ENCODE peak calls at places on chromosomes 11 and 22, in nine cellular contexts. Q is midbrain; T is activated CD4-positive, alpha-beta T cell treated with anti-CD3 and anti-CD28 coated beads, Interleukin-2, amount 50 U/mL, for 48 hours; P is NCI-H524 treated with DMSO at 0.1 percent for 48 hours; Y is choroid plexus epithelial cell; I is stimulated activated CD8-positive, alpha-beta memory T cell treated with anti-CD3 and anti-CD28 coated beads, Interleukin-2, amount 100 ng/mL, for 1 hour; R is NCI-H1092; V is cardiac muscle cell; G is fibroblast of villous mesenchyme. X is an unnamed sample.

GRCh38 chr11:43376594-43376993 is 17.9 kb downstream of the TTC17 start:
- DNase-seq in Q (no peak), T (no peak), P (no peak), Y (peak), I (no peak), R (no peak), V (no peak), G (peak), X (no peak)

GRCh38 chr11:113387605-113388211 is at the start of gene ANKK1:
- DNase-seq in Q (no peak), T (no peak), P (no peak), Y (no peak), I (no peak), R (peak), V (peak), G (no peak), X (no peak)

GRCh38 chr11:111589114-111589513 is 13.1 kb upstream of the SIK2 start:
- DNase-seq in Q (no peak), T (no peak), P (no peak), Y (no peak), I (no peak), R (no peak), V (no peak), G (no peak), X (no peak)

GRCh38 chr11:117815262-117815803 is 9.2 kb downstream of the FXYD2 start:
- DNase-seq in Q (peak), T (peak), P (no peak), Y (no peak), I (peak), R (no peak), V (no peak), G (no peak), X (no peak)

GRCh38 chr11:129849447-129850130 is 33.9 kb downstream of the TMEM45B start:
- DNase-seq in Q (no peak), T (no peak), P (no peak), Y (no peak), I (no peak), R (no peak), V (no peak), G (no peak), X (no peak)

GRCh38 chr11:69427337-69427736 is 54.1 kb upstream of the LINC01488 start:
- DNase-seq in Q (peak), T (no peak), P (no peak), Y (no peak), I (no peak), R (no peak), V (no peak), G (no peak), X (peak)

GRCh38 chr11:16359369-16359768 is 3.0 kb upstream of the SOX6 start:
- DNase-seq in Q (no peak), T (no peak), P (no peak), Y (no peak), I (no peak), R (no peak), V (no peak), G (no peak), X (no peak)

GRCh38 chr22:20131593-20131855 is at the start of gene ZDHHC8:
- DNase-seq in Q (peak), T (peak), P (no peak), Y (no peak), I (no peak), R (no peak), V (peak), G (peak), X (peak)

GRCh38 chr11:118923721-118924587 is 1.8 kb downstream of the BCL9L start:
- DNase-seq in Q (no peak), T (peak), P (no peak), Y (no peak), I (no peak), R (no peak), V (no peak), G (no peak), X (no peak)

GRCh38 chr22:36238348-36239149 is 778 bp downstream of the APOL2 start:
- DNase-seq in Q (peak), T (peak), P (no peak), Y (peak), I (no peak), R (peak), V (peak), G (no peak), X (no peak)

GRCh38 chr11:58941838-58942237 is 2.5 kb downstream of the GLYATL1 start:
- DNase-seq in Q (no peak), T (no peak), P (no peak), Y (no peak), I (no peak), R (no peak), V (no peak), G (no peak), X (no peak)

GRCh38 chr11:119320593-119321524 is 3.9 kb upstream of the MCAM start:
- DNase-seq in Q (peak), T (peak), P (no peak), Y (peak), I (no peak), R (no peak), V (peak), G (peak), X (peak)

GRCh38 chr11:8290122-8290810 is 26.6 kb upstream of the LMO1 start:
- DNase-seq in Q (no peak), T (no peak), P (peak), Y (no peak), I (no peak), R (peak), V (no peak), G (no peak), X (peak)

GRCh38 chr11:31805037-31805628 is 6.0 kb downstream of the PAX6 start:
- DNase-seq in Q (no peak), T (no peak), P (no peak), Y (no peak), I (no peak), R (no peak), V (no peak), G (no peak), X (no peak)

GRCh38 chr22:29867260-29867659 is 15.7 kb upstream of the MTMR3 start:
- DNase-seq in Q (no peak), T (no peak), P (no peak), Y (no peak), I (no peak), R (no peak), V (no peak), G (no peak), X (no peak)

GRCh38 chr22:50276143-50276542 is 6.0 kb upstream of the MAPK11 start:
- DNase-seq in Q (peak), T (peak), P (no peak), Y (peak), I (no peak), R (no peak), V (peak), G (peak), X (peak)

GRCh38 chr11:119172513-119172912 is 4.0 kb downstream of the NLRX1 start:
- DNase-seq in Q (no peak), T (no peak), P (no peak), Y (no peak), I (no peak), R (no peak), V (no peak), G (no peak), X (no peak)

X was measured in head of caudate nucleus.